ENCODE peak calls at places on chromosomes 4 and X, in nine cellular contexts. J is MG63; W is heart left ventricle; P is esophagus muscularis mucosa; A is heart right ventricle; F is Caco-2; C is HepG2; L is right lobe of liver; Z is CD8-positive, alpha-beta T cell. I is an unnamed sample. For H3K9me3, the result is how much of the 10 kb centered on the place peaks cover.

GRCh38 chr4:41977709-41978108 is 3.8 kb upstream of the DCAF4L1 start:
- DNase-seq in J (no peak), A (no peak), P (no peak), C (no peak), F (no peak), L (no peak), W (no peak), Z (no peak), I (no peak)

GRCh38 chr4:168540086-168540864 is 43.4 kb downstream of the PALLD start:
- DNase-seq in L (no peak), F (no peak), P (no peak), Z (no peak), W (no peak), J (peak), A (no peak), C (no peak), I (no peak)

GRCh38 chrX:47169273-47169672 is 24.3 kb downstream of the RBM10 start:
- DNase-seq in P (no peak), J (no peak), Z (no peak), C (no peak), F (no peak), A (no peak), L (no peak), W (no peak), I (no peak)

GRCh38 chrX:16578218-16578617 is 71.7 kb upstream of the S100G start:
- DNase-seq in L (no peak), C (no peak), Z (no peak), J (peak), P (no peak), A (no peak), F (no peak), W (no peak), I (no peak)

GRCh38 chr4:96186593-96186992 is 346.7 kb downstream of the PDHA2 start:
- DNase-seq in C (no peak), W (no peak), L (no peak), F (no peak), J (no peak), A (no peak), Z (no peak), P (no peak), I (no peak)

GRCh38 chrX:48043056-48043455 is 28.4 kb downstream of the ZNF630 start:
- DNase-seq in W (no peak), P (no peak), J (no peak), A (no peak), C (no peak), L (no peak), Z (no peak), F (no peak), I (no peak)

GRCh38 chr4:56741595-56741994 is 60.5 kb upstream of the HOPX start:
- DNase-seq in F (no peak), W (no peak), Z (no peak), J (no peak), P (no peak), A (no peak), L (no peak), C (no peak), I (no peak)

GRCh38 chrX:153645151-153645550 is 1.9 kb upstream of the DUSP9 start:
- DNase-seq in A (no peak), J (no peak), Z (no peak), P (no peak), W (peak), L (no peak), F (no peak), C (no peak), I (no peak)

GRCh38 chrX:10755477-10756334 is 135.3 kb upstream of the MID1 start:
- DNase-seq in F (peak), C (no peak), P (no peak), W (no peak), Z (no peak), J (peak), A (no peak), L (no peak), I (no peak)

GRCh38 chr4:153296424-153296823 is 48.1 kb upstream of the MND1 start:
- DNase-seq in A (no peak), P (peak), L (no peak), Z (no peak), J (peak), F (no peak), C (no peak), W (no peak), I (no peak)

GRCh38 chrX:102720237-102721168 is at the start of gene GPRASP3:
- DNase-seq in L (peak), C (no peak), J (peak), P (peak), W (peak), F (peak), A (peak), Z (peak), I (peak)

GRCh38 chr4:135601351-135601750 is 1399.8 kb upstream of the PABPC4L start:
- DNase-seq in C (no peak), A (no peak), P (no peak), L (no peak), J (no peak), Z (no peak), F (peak), W (no peak), I (no peak)
- H3K9me3 ChIP-seq in C (under half), A (under half), P (under half), L (under half), J (under half), Z (under half), F (under half), W (under half), I (under half)

GRCh38 chr4:48331577-48332340 is 9.6 kb upstream of the SLAIN2 start:
- DNase-seq in W (no peak), Z (no peak), L (no peak), J (no peak), F (no peak), P (no peak), C (no peak), A (no peak), I (no peak)
- H3K9me3 ChIP-seq in W (under half), Z (under half), L (under half), J (under half), F (under half), P (under half), C (under half), A (under half), I (under half)

GRCh38 chrX:866441-866990 is 235.9 kb downstream of the SHOX start:
- DNase-seq in W (no peak), Z (no peak), A (no peak), L (no peak), J (no peak), P (peak), C (no peak), F (no peak), I (no peak)
- H3K9me3 ChIP-seq in W (under half), Z (under half), A (under half), L (under half), J (under half), P (under half), C (under half), F (under half), I (under half)

GRCh38 chrX:143115466-143115865 is 89.7 kb downstream of the SPANXN4 start:
- DNase-seq in C (no peak), A (no peak), F (no peak), Z (no peak), L (no peak), P (no peak), W (no peak), J (no peak), I (no peak)
- H3K9me3 ChIP-seq in C (under half), A (under half), F (under half), Z (under half), L (under half), P (under half), W (under half), J (under half), I (under half)

DNA sequence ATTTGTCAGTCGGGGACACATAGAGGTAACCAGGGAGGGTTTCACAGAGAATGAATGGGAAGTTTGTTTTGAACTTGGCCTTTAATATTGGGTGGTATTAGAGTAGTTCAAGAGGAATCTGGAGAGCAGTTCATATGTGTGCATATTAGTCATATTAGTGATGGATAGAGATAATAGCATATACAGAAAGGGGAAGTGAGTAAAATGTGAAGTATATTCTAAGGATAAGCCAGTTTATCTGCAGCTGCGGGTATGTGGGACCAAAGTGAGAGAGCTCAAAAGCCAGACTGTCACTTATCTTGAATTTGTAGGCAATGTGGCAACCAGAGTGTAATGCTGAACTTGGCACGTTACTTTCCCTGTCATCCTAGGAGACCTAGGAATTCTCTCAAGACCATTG is 169.9 kb downstream of the AFF2 start:
- DNase-seq in L (no peak), Z (no peak), P (no peak), W (no peak), J (no peak), F (no peak), C (no peak), A (no peak), I (no peak)
- H3K9me3 ChIP-seq in L (under half), Z (under half), P (under half), W (under half), J (under half), F (under half), C (under half), A (under half), I (under half)

DNA sequence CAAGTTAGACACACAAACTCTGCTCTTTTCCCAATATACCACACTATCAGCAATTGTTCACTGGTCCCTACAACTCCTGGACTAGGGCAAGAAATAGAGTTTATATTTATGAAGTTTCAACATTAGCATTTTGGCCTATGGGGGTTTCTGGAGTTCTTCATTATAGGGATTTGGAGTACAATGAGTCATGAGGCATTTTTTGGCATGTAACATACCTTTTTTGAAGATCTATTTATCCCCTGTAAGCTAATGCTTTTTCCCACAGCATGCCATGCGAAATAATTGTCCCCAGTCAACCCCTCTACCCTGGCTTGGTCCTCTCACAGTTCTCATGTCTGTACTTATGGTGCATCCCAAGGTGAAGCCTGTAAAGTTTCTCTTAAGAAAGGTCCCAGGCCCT is 36.7 kb upstream of the EDA2R start:
- DNase-seq in C (no peak), J (no peak), A (no peak), L (no peak), Z (no peak), W (no peak), P (no peak), F (no peak), I (no peak)
- H3K9me3 ChIP-seq in C (under half), J (under half), A (under half), L (under half), Z (under half), W (under half), P (under half), F (under half), I (under half)

DNA sequence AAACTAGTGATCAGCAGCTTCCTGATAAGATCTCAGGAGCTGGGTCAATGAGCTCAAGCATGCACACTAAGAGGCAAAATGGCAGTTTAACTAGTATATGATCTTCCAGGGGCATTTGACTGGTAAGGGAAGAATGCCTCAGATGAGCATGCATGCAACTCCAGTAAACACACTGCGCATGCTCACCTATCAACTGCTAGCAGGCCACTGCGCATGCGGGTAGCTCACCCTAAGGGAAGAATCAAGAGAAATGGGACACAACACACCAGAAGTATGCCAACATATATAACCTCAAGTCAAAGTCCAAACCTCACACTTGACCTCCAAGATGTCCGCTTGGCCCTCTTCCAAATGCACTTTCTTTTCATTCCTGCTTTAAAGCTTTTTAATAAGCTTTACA is 1004.0 kb downstream of the ADGRL3 start:
- DNase-seq in P (no peak), L (no peak), A (no peak), F (no peak), W (no peak), Z (no peak), C (no peak), J (no peak), I (no peak)
- H3K9me3 ChIP-seq in P (under half), L (under half), A (under half), F (under half), W (under half), Z (under half), C (under half), J (under half), I (under half)

I was measured in T-helper 17 cell.